ENCODE peak calls at places on chromosomes 16 and 17, in six cellular contexts. One of them, this sample, is unnamed.

GRCh38 chr17:75088902-75089417 is 1.2 kb downstream of the SLC16A5 start:
- DNase-seq in activated CD4-positive, alpha-beta T cell treated with anti-CD3 and anti-CD28 coated beads, Interleukin-2, amount 50 U/mL, for 24 hours: no peak
- DNase-seq in CD4-positive, alpha-beta memory T cell: no peak
- DNase-seq in EL: peak
- DNase-seq in pulmonary artery endothelial cell: no peak
- DNase-seq in H9: peak
- DNase-seq in this sample: no peak

GRCh38 chr16:56190903-56191806 is at the start of gene GNAO1:
- DNase-seq in activated CD4-positive, alpha-beta T cell treated with anti-CD3 and anti-CD28 coated beads, Interleukin-2, amount 50 U/mL, for 24 hours: no peak
- DNase-seq in CD4-positive, alpha-beta memory T cell: peak
- DNase-seq in EL: peak
- DNase-seq in pulmonary artery endothelial cell: no peak
- DNase-seq in H9: peak
- DNase-seq in this sample: no peak

GRCh38 chr16:3748307-3748706 is 31.0 kb upstream of the TRAP1 start:
- DNase-seq in activated CD4-positive, alpha-beta T cell treated with anti-CD3 and anti-CD28 coated beads, Interleukin-2, amount 50 U/mL, for 24 hours: no peak
- DNase-seq in CD4-positive, alpha-beta memory T cell: no peak
- DNase-seq in EL: no peak
- DNase-seq in pulmonary artery endothelial cell: no peak
- DNase-seq in H9: peak
- DNase-seq in this sample: no peak

GRCh38 chr17:57114085-57114673 is 29.1 kb downstream of the AKAP1 start:
- DNase-seq in activated CD4-positive, alpha-beta T cell treated with anti-CD3 and anti-CD28 coated beads, Interleukin-2, amount 50 U/mL, for 24 hours: peak
- DNase-seq in CD4-positive, alpha-beta memory T cell: peak
- DNase-seq in EL: peak
- DNase-seq in pulmonary artery endothelial cell: no peak
- DNase-seq in H9: peak
- DNase-seq in this sample: no peak

GRCh38 chr16:55000595-55000994 is 69.9 kb downstream of the IRX5 start:
- DNase-seq in activated CD4-positive, alpha-beta T cell treated with anti-CD3 and anti-CD28 coated beads, Interleukin-2, amount 50 U/mL, for 24 hours: no peak
- DNase-seq in CD4-positive, alpha-beta memory T cell: no peak
- DNase-seq in EL: peak
- DNase-seq in pulmonary artery endothelial cell: no peak
- DNase-seq in H9: no peak
- DNase-seq in this sample: no peak

GRCh38 chr17:73135774-73136173 is 29.0 kb upstream of the SSTR2 start:
- DNase-seq in activated CD4-positive, alpha-beta T cell treated with anti-CD3 and anti-CD28 coated beads, Interleukin-2, amount 50 U/mL, for 24 hours: no peak
- DNase-seq in CD4-positive, alpha-beta memory T cell: no peak
- DNase-seq in EL: no peak
- DNase-seq in pulmonary artery endothelial cell: no peak
- DNase-seq in H9: no peak
- DNase-seq in this sample: no peak

GRCh38 chr16:54000361-54000760 is 286.2 kb downstream of the IRX3 start:
- DNase-seq in activated CD4-positive, alpha-beta T cell treated with anti-CD3 and anti-CD28 coated beads, Interleukin-2, amount 50 U/mL, for 24 hours: no peak
- DNase-seq in CD4-positive, alpha-beta memory T cell: no peak
- DNase-seq in EL: no peak
- DNase-seq in pulmonary artery endothelial cell: no peak
- DNase-seq in H9: no peak
- DNase-seq in this sample: no peak

GRCh38 chr16:16778322-16778721 is 399.4 kb downstream of the NPIPA7 start:
- DNase-seq in activated CD4-positive, alpha-beta T cell treated with anti-CD3 and anti-CD28 coated beads, Interleukin-2, amount 50 U/mL, for 24 hours: no peak
- DNase-seq in CD4-positive, alpha-beta memory T cell: no peak
- DNase-seq in EL: no peak
- DNase-seq in pulmonary artery endothelial cell: no peak
- DNase-seq in H9: no peak
- DNase-seq in this sample: no peak

GRCh38 chr17:35577826-35578194 is 561 bp downstream of the PEX12 start:
- DNase-seq in activated CD4-positive, alpha-beta T cell treated with anti-CD3 and anti-CD28 coated beads, Interleukin-2, amount 50 U/mL, for 24 hours: no peak
- DNase-seq in CD4-positive, alpha-beta memory T cell: no peak
- DNase-seq in EL: peak
- DNase-seq in pulmonary artery endothelial cell: no peak
- DNase-seq in H9: no peak
- DNase-seq in this sample: no peak

GRCh38 chr17:47872651-47873161 is 21.7 kb upstream of the SP6 start:
- DNase-seq in activated CD4-positive, alpha-beta T cell treated with anti-CD3 and anti-CD28 coated beads, Interleukin-2, amount 50 U/mL, for 24 hours: no peak
- DNase-seq in CD4-positive, alpha-beta memory T cell: no peak
- DNase-seq in EL: no peak
- DNase-seq in pulmonary artery endothelial cell: no peak
- DNase-seq in H9: peak
- DNase-seq in this sample: no peak

GRCh38 chr17:28763804-28764266 is 20.0 kb downstream of the TRAF4 start:
- DNase-seq in activated CD4-positive, alpha-beta T cell treated with anti-CD3 and anti-CD28 coated beads, Interleukin-2, amount 50 U/mL, for 24 hours: peak
- DNase-seq in CD4-positive, alpha-beta memory T cell: peak
- DNase-seq in EL: peak
- DNase-seq in pulmonary artery endothelial cell: no peak
- DNase-seq in H9: peak
- DNase-seq in this sample: peak

GRCh38 chr17:50363217-50364060 is 9.5 kb downstream of the MRPL27 start:
- DNase-seq in activated CD4-positive, alpha-beta T cell treated with anti-CD3 and anti-CD28 coated beads, Interleukin-2, amount 50 U/mL, for 24 hours: no peak
- DNase-seq in CD4-positive, alpha-beta memory T cell: no peak
- DNase-seq in EL: peak
- DNase-seq in pulmonary artery endothelial cell: no peak
- DNase-seq in H9: peak
- DNase-seq in this sample: no peak

GRCh38 chr17:5861849-5862248 is 208.3 kb upstream of the WSCD1 start:
- DNase-seq in activated CD4-positive, alpha-beta T cell treated with anti-CD3 and anti-CD28 coated beads, Interleukin-2, amount 50 U/mL, for 24 hours: no peak
- DNase-seq in CD4-positive, alpha-beta memory T cell: no peak
- DNase-seq in EL: no peak
- DNase-seq in pulmonary artery endothelial cell: no peak
- DNase-seq in H9: no peak
- DNase-seq in this sample: no peak

GRCh38 chr17:14760719-14761425 is 460.0 kb downstream of the HS3ST3B1 start:
- DNase-seq in activated CD4-positive, alpha-beta T cell treated with anti-CD3 and anti-CD28 coated beads, Interleukin-2, amount 50 U/mL, for 24 hours: no peak
- DNase-seq in CD4-positive, alpha-beta memory T cell: no peak
- DNase-seq in EL: no peak
- DNase-seq in pulmonary artery endothelial cell: no peak
- DNase-seq in H9: no peak
- DNase-seq in this sample: no peak

GRCh38 chr17:78176548-78177025 is 8.2 kb downstream of the SYNGR2 start:
- DNase-seq in activated CD4-positive, alpha-beta T cell treated with anti-CD3 and anti-CD28 coated beads, Interleukin-2, amount 50 U/mL, for 24 hours: peak
- DNase-seq in CD4-positive, alpha-beta memory T cell: peak
- DNase-seq in EL: peak
- DNase-seq in pulmonary artery endothelial cell: no peak
- DNase-seq in H9: peak
- DNase-seq in this sample: no peak

GRCh38 chr17:16593356-16594102 is 24.5 kb upstream of the ZNF287 start:
- DNase-seq in activated CD4-positive, alpha-beta T cell treated with anti-CD3 and anti-CD28 coated beads, Interleukin-2, amount 50 U/mL, for 24 hours: no peak
- DNase-seq in CD4-positive, alpha-beta memory T cell: no peak
- DNase-seq in EL: no peak
- DNase-seq in pulmonary artery endothelial cell: no peak
- DNase-seq in H9: no peak
- DNase-seq in this sample: no peak

GRCh38 chr17:16371742-16372141 is 9.1 kb upstream of the UBB start:
- DNase-seq in activated CD4-positive, alpha-beta T cell treated with anti-CD3 and anti-CD28 coated beads, Interleukin-2, amount 50 U/mL, for 24 hours: no peak
- DNase-seq in CD4-positive, alpha-beta memory T cell: no peak
- DNase-seq in EL: peak
- DNase-seq in pulmonary artery endothelial cell: no peak
- DNase-seq in H9: no peak
- DNase-seq in this sample: no peak

GRCh38 chr16:24871891-24872290 is 26.1 kb downstream of the SLC5A11 start:
- DNase-seq in activated CD4-positive, alpha-beta T cell treated with anti-CD3 and anti-CD28 coated beads, Interleukin-2, amount 50 U/mL, for 24 hours: no peak
- DNase-seq in CD4-positive, alpha-beta memory T cell: no peak
- DNase-seq in EL: no peak
- DNase-seq in pulmonary artery endothelial cell: no peak
- DNase-seq in H9: no peak
- DNase-seq in this sample: no peak

GRCh38 chr17:63621229-63621683 is 961 bp upstream of the MAP3K3 start:
- DNase-seq in activated CD4-positive, alpha-beta T cell treated with anti-CD3 and anti-CD28 coated beads, Interleukin-2, amount 50 U/mL, for 24 hours: no peak
- DNase-seq in CD4-positive, alpha-beta memory T cell: no peak
- DNase-seq in EL: no peak
- DNase-seq in pulmonary artery endothelial cell: no peak
- DNase-seq in H9: no peak
- DNase-seq in this sample: no peak

GRCh38 chr16:69319826-69320730 is 8.9 kb downstream of the VPS4A start:
- DNase-seq in activated CD4-positive, alpha-beta T cell treated with anti-CD3 and anti-CD28 coated beads, Interleukin-2, amount 50 U/mL, for 24 hours: no peak
- DNase-seq in CD4-positive, alpha-beta memory T cell: no peak
- DNase-seq in EL: no peak
- DNase-seq in pulmonary artery endothelial cell: no peak
- DNase-seq in H9: no peak
- DNase-seq in this sample: no peak

GRCh38 chr16:24957887-24958286 is 57.3 kb downstream of the ARHGAP17 start:
- DNase-seq in activated CD4-positive, alpha-beta T cell treated with anti-CD3 and anti-CD28 coated beads, Interleukin-2, amount 50 U/mL, for 24 hours: no peak
- DNase-seq in CD4-positive, alpha-beta memory T cell: no peak
- DNase-seq in EL: no peak
- DNase-seq in pulmonary artery endothelial cell: no peak
- DNase-seq in H9: no peak
- DNase-seq in this sample: no peak